ENCODE peak calls at places on chromosomes 11 and 22, in ten cellular contexts. Z, X, L, F, W, A, U, O, C and K are unnamed samples.

GRCh38 chr11:95415837-95416288 is 184.9 kb upstream of the SESN3 start:
- DNase-seq in Z (no peak), X (no peak), L (no peak), F (no peak), W (no peak), A (no peak), U (no peak), O (no peak), C (no peak), K (no peak)

GRCh38 chr11:72552399-72552910 is 118.1 kb upstream of the CLPB start:
- DNase-seq in Z (no peak), X (no peak), L (no peak), F (no peak), W (no peak), A (no peak), U (no peak), O (no peak), C (no peak), K (no peak)

GRCh38 chr11:63535734-63536133 is 874 bp upstream of the PLAAT4 start:
- DNase-seq in Z (no peak), X (no peak), L (no peak), F (no peak), W (no peak), A (no peak), U (no peak), O (no peak), C (no peak), K (no peak)

GRCh38 chr22:21444701-21445436 is 22.3 kb upstream of the TMEM191C start:
- DNase-seq in Z (no peak), X (peak; percentile 44), L (no peak), F (no peak), W (no peak), A (no peak), U (no peak), O (no peak), C (no peak), K (no peak)

GRCh38 chr11:74465291-74465708 is 2.0 kb downstream of the KCNE3 start:
- DNase-seq in Z (no peak), X (no peak), L (no peak), F (no peak), W (no peak), A (no peak), U (no peak), O (no peak), C (no peak), K (peak; percentile 74)

GRCh38 chr22:50705219-50705691 is 32.6 kb downstream of the SHANK3 start:
- DNase-seq in Z (peak; percentile 31), X (peak; percentile 92), L (no peak), F (peak; percentile 51), W (no peak), A (peak; percentile 55), U (no peak), O (no peak), C (no peak), K (no peak)

GRCh38 chr11:115221461-115222069 is 282.6 kb downstream of the CADM1 start:
- DNase-seq in Z (no peak), X (no peak), L (no peak), F (no peak), W (no peak), A (no peak), U (no peak), O (no peak), C (no peak), K (no peak)

GRCh38 chr11:65640483-65641207 is 2.7 kb downstream of the SIPA1 start:
- DNase-seq in Z (peak; percentile 77), X (no peak), L (peak; percentile 23), F (peak; percentile 40), W (no peak), A (no peak), U (no peak), O (no peak), C (no peak), K (no peak)

GRCh38 chr11:34604909-34605308 is 16.0 kb upstream of the EHF start:
- DNase-seq in Z (no peak), X (no peak), L (no peak), F (no peak), W (no peak), A (no peak), U (no peak), O (no peak), C (no peak), K (no peak)